ENCODE peak calls at places on chromosomes 7 and 10, in ten cellular contexts. T, W, S, Y, N, K, C, B, I and V are unnamed samples.
A peak's percentile ranks its signal among the peaks of the same experiment; 100 is the strongest.

GRCh38 chr7:14207154-14207553 is 217.7 kb upstream of the ETV1 start:
- DNase-seq in S (no peak), I (no peak), W (no peak), K (no peak), Y (no peak), C (no peak), T (no peak), B (no peak), N (no peak), V (no peak)

GRCh38 chr10:30980951-30981616 is 50.6 kb downstream of the ZNF438 start:
- DNase-seq in C (no peak), S (peak; percentile 92), B (no peak), T (peak; percentile 53), W (no peak), Y (peak; percentile 97), K (no peak), N (peak; percentile 87), I (peak; percentile 52), V (no peak)

GRCh38 chr10:50385610-50386009 is 134.3 kb upstream of the ASAH2 start:
- DNase-seq in C (no peak), T (peak; percentile 22), B (no peak), S (peak; percentile 49), W (no peak), Y (no peak), K (no peak), I (no peak), N (peak; percentile 70), V (no peak)

GRCh38 chr7:42167206-42167913 is 69.6 kb downstream of the GLI3 start:
- DNase-seq in N (no peak), C (no peak), B (no peak), I (no peak), T (no peak), W (no peak), Y (no peak), S (no peak), K (no peak), V (no peak)

GRCh38 chr7:17069146-17069545 is 187.4 kb upstream of the AGR3 start:
- DNase-seq in C (no peak), W (peak; percentile 30), B (no peak), T (no peak), K (no peak), N (no peak), S (no peak), I (no peak), Y (no peak), V (no peak)

GRCh38 chr7:15245801-15246200 is 316.0 kb downstream of the AGMO start:
- DNase-seq in B (no peak), I (no peak), W (no peak), Y (no peak), K (no peak), T (no peak), N (no peak), S (no peak), C (no peak), V (no peak)

GRCh38 chr7:17772581-17773288 is 167.6 kb downstream of the SNX13 start:
- DNase-seq in S (no peak), Y (no peak), N (no peak), B (no peak), K (no peak), T (no peak), C (no peak), I (no peak), W (no peak), V (peak; percentile 6)

GRCh38 chr10:129910861-129911260 is 53.2 kb downstream of the EBF3 start:
- DNase-seq in Y (no peak), S (no peak), B (no peak), K (no peak), N (no peak), W (no peak), I (no peak), C (no peak), T (no peak), V (no peak)

GRCh38 chr7:28005848-28006233 is 174.8 kb downstream of the JAZF1 start:
- DNase-seq in Y (no peak), W (no peak), B (no peak), C (no peak), I (no peak), N (no peak), K (no peak), S (no peak), T (no peak), V (no peak)

GRCh38 chr10:22611425-22612111 is 102.8 kb downstream of the PIP4K2A start:
- DNase-seq in C (no peak), K (no peak), W (peak; percentile 40), T (no peak), S (no peak), N (no peak), I (no peak), B (no peak), Y (no peak), V (peak; percentile 73)

GRCh38 chr10:1472178-1472577 is 265.1 kb downstream of the ADARB2 start:
- DNase-seq in Y (no peak), B (peak; percentile 76), K (no peak), I (no peak), S (no peak), C (no peak), W (no peak), N (no peak), T (no peak), V (no peak)

GRCh38 chr7:67344481-67345193 is 348.0 kb downstream of the TYW1 start:
- DNase-seq in K (no peak), W (no peak), T (no peak), N (no peak), Y (no peak), S (no peak), C (no peak), I (no peak), B (peak; percentile 34), V (no peak)

GRCh38 chr7:132516042-132516840 is 60.0 kb downstream of the PLXNA4 start:
- DNase-seq in K (no peak), S (no peak), C (no peak), W (no peak), T (no peak), B (no peak), Y (no peak), N (no peak), I (no peak), V (no peak)

GRCh38 chr10:110637558-110638053 is 6.5 kb upstream of the RBM20 start:
- DNase-seq in C (no peak), S (no peak), N (no peak), Y (no peak), I (no peak), K (no peak), W (no peak), B (no peak), T (no peak), V (no peak)

GRCh38 chr7:116426428-116427156 is 72.9 kb upstream of the CAV2 start:
- DNase-seq in S (no peak), T (no peak), N (no peak), B (no peak), Y (peak; percentile 75), I (no peak), C (no peak), K (peak; percentile 18), W (no peak), V (no peak)

GRCh38 chr7:150903627-150904026 is 51.3 kb downstream of the AOC1 start:
- DNase-seq in C (no peak), T (peak; percentile 82), S (no peak), W (peak; percentile 18), K (no peak), B (no peak), I (peak; percentile 76), Y (peak; percentile 63), N (peak; percentile 95), V (no peak)

GRCh38 chr10:116437076-116437692 is 9.5 kb downstream of the PNLIPRP3 start:
- DNase-seq in W (no peak), T (no peak), K (no peak), S (no peak), Y (no peak), C (no peak), N (no peak), I (no peak), B (no peak), V (no peak)

GRCh38 chr7:158097511-158098124 is 490.0 kb downstream of the PTPRN2 start:
- DNase-seq in I (no peak), Y (no peak), T (no peak), N (no peak), C (peak; percentile 22), S (peak; percentile 12), W (no peak), K (no peak), B (no peak), V (no peak)

GRCh38 chr10:119865699-119866240 is 6.9 kb downstream of the MCMBP start:
- DNase-seq in B (no peak), W (no peak), N (no peak), T (no peak), I (no peak), S (no peak), Y (no peak), K (no peak), C (no peak), V (no peak)

GRCh38 chr10:69968830-69969229 is 83.8 kb upstream of the MACROH2A2 start:
- DNase-seq in C (no peak), W (no peak), T (no peak), K (peak; percentile 34), S (no peak), I (peak; percentile 38), B (no peak), Y (peak; percentile 23), N (no peak), V (no peak)

GRCh38 chr10:28722065-28722803 is 44.9 kb downstream of the BAMBI start:
- DNase-seq in I (no peak), C (peak; percentile 40), N (peak; percentile 21), K (peak; percentile 35), S (peak; percentile 46), T (peak; percentile 36), W (no peak), B (no peak), Y (no peak), V (no peak)

GRCh38 chr10:112565434-112566053 is 118.5 kb downstream of the VTI1A start:
- DNase-seq in C (peak; percentile 33), K (peak; percentile 60), I (peak; percentile 43), Y (peak; percentile 72), B (no peak), S (no peak), N (peak; percentile 19), T (no peak), W (peak; percentile 27), V (peak; percentile 5)

GRCh38 chr7:100572949-100573675 is 588 bp downstream of the SAP25 start:
- DNase-seq in B (no peak), W (no peak), C (no peak), I (no peak), S (no peak), K (no peak), N (no peak), T (no peak), Y (no peak), V (no peak)

GRCh38 chr10:43861966-43862751 is 213.5 kb upstream of the ZNF32 start:
- DNase-seq in S (no peak), W (no peak), B (no peak), I (no peak), T (no peak), Y (no peak), N (no peak), C (no peak), K (no peak), V (no peak)

GRCh38 chr7:121083138-121083789 is 94.8 kb downstream of the CPED1 start:
- DNase-seq in Y (peak; percentile 47), C (no peak), T (no peak), B (no peak), I (no peak), N (no peak), K (no peak), W (no peak), S (no peak), V (no peak)

GRCh38 chr7:30740417-30741181 is 11.3 kb upstream of the INMT start:
- DNase-seq in B (peak; percentile 93), I (peak; percentile 61), Y (peak; percentile 48), S (peak; percentile 79), T (peak; percentile 74), K (peak; percentile 90), N (peak; percentile 70), C (peak; percentile 23), W (peak; percentile 88), V (peak; percentile 38)

GRCh38 chr7:133904766-133905165 is 222.4 kb upstream of the LRGUK start:
- DNase-seq in C (no peak), I (no peak), N (no peak), Y (no peak), K (no peak), B (no peak), S (no peak), W (no peak), T (no peak), V (no peak)

GRCh38 chr10:101050206-101051069 is 11.4 kb upstream of the KAZALD1 start:
- DNase-seq in W (peak; percentile 87), K (peak; percentile 90), N (peak; percentile 49), Y (peak; percentile 52), B (peak; percentile 92), C (peak; percentile 45), T (peak; percentile 49), I (peak; percentile 28), S (peak; percentile 68), V (peak; percentile 72)